ENCODE peak calls at places on chromosomes 5 and 9, in seven cellular contexts. One of them, this sample, is unnamed. For H3K36me3, the result is how much of the 10 kb centered on the place peaks cover.

GRCh38 chr5:68251386-68251785 is 35.8 kb downstream of the PIK3R1 start:
- DNase-seq in lung: no peak
- DNase-seq in mucosa of descending colon: no peak
- DNase-seq in neural progenitor cell: no peak
- DNase-seq in stomach: no peak
- DNase-seq in upper lobe of right lung: no peak
- DNase-seq in left ventricle myocardium inferior: peak
- DNase-seq in this sample: no peak

GRCh38 chr5:60585618-60586017 is 114.3 kb downstream of the DEPDC1B start:
- DNase-seq in lung: no peak
- DNase-seq in neural progenitor cell: no peak
- DNase-seq in mucosa of descending colon: no peak
- DNase-seq in stomach: no peak
- DNase-seq in upper lobe of right lung: no peak
- DNase-seq in left ventricle myocardium inferior: no peak
- DNase-seq in this sample: no peak

GRCh38 chr9:114167591-114168091 is 12.3 kb downstream of the COL27A1 start:
- DNase-seq in neural progenitor cell: no peak
- DNase-seq in left ventricle myocardium inferior: no peak
- DNase-seq in lung: no peak
- DNase-seq in upper lobe of right lung: peak
- DNase-seq in mucosa of descending colon: peak
- DNase-seq in stomach: no peak
- DNase-seq in this sample: no peak

GRCh38 chr5:161312882-161313281 is 233.6 kb downstream of the GABRB2 start:
- DNase-seq in mucosa of descending colon: no peak
- DNase-seq in left ventricle myocardium inferior: no peak
- DNase-seq in stomach: no peak
- DNase-seq in lung: no peak
- DNase-seq in neural progenitor cell: no peak
- DNase-seq in upper lobe of right lung: no peak
- DNase-seq in this sample: no peak

GRCh38 chr9:129317179-129318011 is 139.3 kb upstream of the IER5L start:
- DNase-seq in stomach: no peak
- DNase-seq in left ventricle myocardium inferior: no peak
- DNase-seq in neural progenitor cell: peak
- DNase-seq in mucosa of descending colon: peak
- DNase-seq in upper lobe of right lung: peak
- DNase-seq in lung: no peak
- DNase-seq in this sample: no peak

GRCh38 chr9:134802201-134802795 is 78.3 kb upstream of the FCN2 start:
- DNase-seq in left ventricle myocardium inferior: no peak
- DNase-seq in neural progenitor cell: no peak
- DNase-seq in upper lobe of right lung: no peak
- DNase-seq in stomach: no peak
- DNase-seq in mucosa of descending colon: no peak
- DNase-seq in lung: no peak
- DNase-seq in this sample: no peak

GRCh38 chr9:93575706-93576295 is 583 bp upstream of the PHF2 start:
- DNase-seq in mucosa of descending colon: peak
- DNase-seq in stomach: peak
- DNase-seq in neural progenitor cell: peak
- DNase-seq in upper lobe of right lung: peak
- DNase-seq in lung: peak
- DNase-seq in left ventricle myocardium inferior: peak
- DNase-seq in this sample: peak

GRCh38 chr5:170333161-170333909 is 35.8 kb upstream of the LCP2 start:
- DNase-seq in left ventricle myocardium inferior: no peak
- DNase-seq in mucosa of descending colon: no peak
- DNase-seq in stomach: peak
- DNase-seq in neural progenitor cell: peak
- DNase-seq in upper lobe of right lung: no peak
- DNase-seq in lung: no peak
- DNase-seq in this sample: peak

GRCh38 chr5:138981131-138981530 is 106.0 kb upstream of the LRRTM2 start:
- DNase-seq in lung: no peak
- DNase-seq in left ventricle myocardium inferior: no peak
- DNase-seq in stomach: no peak
- DNase-seq in mucosa of descending colon: no peak
- DNase-seq in neural progenitor cell: no peak
- DNase-seq in upper lobe of right lung: no peak
- DNase-seq in this sample: no peak

GRCh38 chr5:69265931-69266330 is 31.2 kb downstream of the CDK7 start:
- DNase-seq in lung: no peak
- DNase-seq in neural progenitor cell: peak
- DNase-seq in stomach: no peak
- DNase-seq in upper lobe of right lung: no peak
- DNase-seq in left ventricle myocardium inferior: no peak
- DNase-seq in mucosa of descending colon: no peak
- DNase-seq in this sample: peak

GRCh38 chr9:36148652-36149051 is 12.1 kb downstream of the GLIPR2 start:
- DNase-seq in neural progenitor cell: no peak
- DNase-seq in stomach: peak
- DNase-seq in upper lobe of right lung: peak
- DNase-seq in mucosa of descending colon: peak
- DNase-seq in lung: peak
- DNase-seq in left ventricle myocardium inferior: peak
- DNase-seq in this sample: peak

GRCh38 chr5:77645158-77645994 is 6.9 kb upstream of the OTP start:
- DNase-seq in lung: no peak
- DNase-seq in upper lobe of right lung: no peak
- DNase-seq in left ventricle myocardium inferior: no peak
- DNase-seq in neural progenitor cell: peak
- DNase-seq in mucosa of descending colon: peak
- DNase-seq in stomach: peak
- DNase-seq in this sample: peak

GRCh38 chr9:77453857-77454647 is 194.1 kb downstream of the GNA14 start:
- DNase-seq in lung: no peak
- DNase-seq in upper lobe of right lung: no peak
- DNase-seq in mucosa of descending colon: no peak
- DNase-seq in neural progenitor cell: no peak
- DNase-seq in stomach: no peak
- DNase-seq in left ventricle myocardium inferior: no peak
- DNase-seq in this sample: peak

GRCh38 chr9:77450093-77450475 is 198.0 kb downstream of the GNA14 start:
- DNase-seq in neural progenitor cell: no peak
- DNase-seq in left ventricle myocardium inferior: no peak
- DNase-seq in stomach: no peak
- DNase-seq in upper lobe of right lung: no peak
- DNase-seq in mucosa of descending colon: no peak
- DNase-seq in lung: no peak
- DNase-seq in this sample: no peak

GRCh38 chr9:77447646-77448045 is 200.5 kb downstream of the GNA14 start:
- DNase-seq in left ventricle myocardium inferior: no peak
- DNase-seq in mucosa of descending colon: no peak
- DNase-seq in neural progenitor cell: no peak
- DNase-seq in lung: no peak
- DNase-seq in stomach: no peak
- DNase-seq in upper lobe of right lung: no peak
- DNase-seq in this sample: no peak

GRCh38 chr9:77451507-77451906 is 196.6 kb downstream of the GNA14 start:
- DNase-seq in mucosa of descending colon: no peak
- DNase-seq in neural progenitor cell: no peak
- DNase-seq in stomach: no peak
- DNase-seq in left ventricle myocardium inferior: no peak
- DNase-seq in lung: no peak
- DNase-seq in upper lobe of right lung: no peak
- DNase-seq in this sample: no peak

GRCh38 chr9:77449177-77450092 is 198.7 kb downstream of the GNA14 start:
- DNase-seq in stomach: no peak
- DNase-seq in neural progenitor cell: no peak
- DNase-seq in mucosa of descending colon: no peak
- DNase-seq in left ventricle myocardium inferior: no peak
- DNase-seq in upper lobe of right lung: no peak
- DNase-seq in lung: peak
- DNase-seq in this sample: no peak
- TF ChIP-seq CTCF in stomach: no peak
- TF ChIP-seq CTCF in neural progenitor cell: no peak
- TF ChIP-seq CTCF in mucosa of descending colon: no peak
- TF ChIP-seq CTCF in left ventricle myocardium inferior: no peak
- TF ChIP-seq CTCF in upper lobe of right lung: no peak
- TF ChIP-seq CTCF in lung: no peak
- TF ChIP-seq CTCF in this sample: no peak

DNA sequence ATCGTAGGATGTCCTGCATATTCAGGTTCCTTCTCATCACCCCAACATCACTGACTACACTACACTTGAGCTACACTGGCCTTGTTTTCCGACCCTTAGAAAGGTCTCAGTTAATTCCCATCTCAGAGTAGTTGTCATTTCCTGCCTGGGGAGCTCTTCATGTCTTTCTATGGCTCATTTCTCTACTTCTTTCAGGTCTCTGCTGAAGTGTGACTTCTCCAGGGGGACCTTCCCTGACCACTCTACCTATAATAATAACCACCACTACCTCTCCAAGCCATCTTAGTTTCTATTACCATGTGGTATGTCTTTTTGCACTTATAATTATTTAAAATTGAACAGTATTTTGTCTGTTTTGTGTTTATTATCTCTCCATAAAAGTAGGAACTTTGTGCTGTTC is 113.2 kb downstream of the STARD4 start:
- DNase-seq in stomach: no peak
- DNase-seq in neural progenitor cell: no peak
- DNase-seq in lung: no peak
- DNase-seq in left ventricle myocardium inferior: no peak
- DNase-seq in upper lobe of right lung: no peak
- DNase-seq in mucosa of descending colon: no peak
- DNase-seq in this sample: no peak
- H3K4me3 ChIP-seq in stomach: no peak
- H3K4me3 ChIP-seq in neural progenitor cell: no peak
- H3K4me3 ChIP-seq in lung: no peak
- H3K4me3 ChIP-seq in left ventricle myocardium inferior: no peak
- H3K4me3 ChIP-seq in upper lobe of right lung: no peak
- H3K4me3 ChIP-seq in mucosa of descending colon: no peak
- H3K4me3 ChIP-seq in this sample: no peak

GRCh38 chr9:136410500-136411287 is at the start of the genes ENTR1 and PMPCA:
- DNase-seq in left ventricle myocardium inferior: peak
- DNase-seq in upper lobe of right lung: peak
- DNase-seq in mucosa of descending colon: peak
- DNase-seq in neural progenitor cell: peak
- DNase-seq in lung: peak
- DNase-seq in stomach: peak
- DNase-seq in this sample: peak

GRCh38 chr9:136407911-136408310 is 2.5 kb downstream of the ENTR1 start:
- DNase-seq in neural progenitor cell: no peak
- DNase-seq in upper lobe of right lung: no peak
- DNase-seq in lung: no peak
- DNase-seq in left ventricle myocardium inferior: no peak
- DNase-seq in stomach: no peak
- DNase-seq in mucosa of descending colon: no peak
- DNase-seq in this sample: no peak

GRCh38 chr9:136412912-136413420 is 2.5 kb downstream of the PMPCA start:
- DNase-seq in stomach: no peak
- DNase-seq in left ventricle myocardium inferior: no peak
- DNase-seq in neural progenitor cell: no peak
- DNase-seq in lung: no peak
- DNase-seq in mucosa of descending colon: no peak
- DNase-seq in upper lobe of right lung: no peak
- DNase-seq in this sample: no peak

GRCh38 chr9:136411358-136411757 is 900 bp downstream of the PMPCA start:
- DNase-seq in mucosa of descending colon: no peak
- DNase-seq in lung: no peak
- DNase-seq in stomach: no peak
- DNase-seq in left ventricle myocardium inferior: no peak
- DNase-seq in neural progenitor cell: no peak
- DNase-seq in upper lobe of right lung: no peak
- DNase-seq in this sample: no peak

DNA sequence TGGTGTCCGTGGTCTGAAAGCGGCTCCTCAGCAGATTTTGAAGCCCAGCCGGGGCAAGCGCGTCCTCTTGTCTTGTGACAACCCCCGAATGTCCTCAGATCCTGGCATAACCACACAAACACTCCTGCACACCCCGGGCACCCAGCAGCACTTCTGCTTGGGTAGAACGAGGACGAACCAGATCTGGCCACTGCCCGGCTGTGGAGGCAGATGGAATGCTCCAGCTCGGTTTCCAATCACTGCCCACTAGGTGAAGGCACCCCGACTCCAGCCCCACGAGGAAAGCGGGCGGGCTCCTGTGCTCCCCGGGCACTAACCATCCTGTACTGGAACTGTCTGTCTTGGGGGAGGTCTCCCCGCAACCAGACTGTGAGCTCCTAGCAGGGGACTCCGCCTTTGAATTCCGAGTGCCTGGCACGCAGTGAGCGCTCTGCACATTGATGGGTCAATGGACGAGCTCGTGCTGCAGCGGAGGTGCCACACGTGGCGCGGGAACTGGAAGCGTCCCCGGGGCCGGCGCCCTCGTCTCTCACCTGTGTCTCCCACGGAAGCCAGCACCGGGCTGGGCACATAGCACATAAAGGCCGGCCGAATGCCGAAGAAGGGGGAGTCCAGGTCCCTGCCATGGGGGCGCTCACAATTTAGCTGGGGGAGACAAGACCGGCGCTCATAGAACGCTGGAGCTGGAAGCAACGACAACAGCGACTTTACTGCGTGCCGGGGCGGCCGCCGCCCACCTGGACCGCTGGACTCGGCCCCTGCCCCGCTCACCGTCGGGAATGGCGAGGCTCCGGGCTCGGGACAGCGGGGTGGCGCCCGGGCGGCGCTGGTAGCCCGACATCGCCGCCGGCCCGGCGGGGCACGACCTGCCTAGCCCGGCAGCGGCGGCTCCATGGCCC is 608 bp downstream of the ENTR1 start:
- DNase-seq in mucosa of descending colon: peak
- DNase-seq in stomach: peak
- DNase-seq in upper lobe of right lung: peak
- DNase-seq in left ventricle myocardium inferior: no peak
- DNase-seq in neural progenitor cell: peak
- DNase-seq in lung: no peak
- DNase-seq in this sample: peak
- H3K36me3 ChIP-seq in mucosa of descending colon: under half
- H3K36me3 ChIP-seq in stomach: half or more
- H3K36me3 ChIP-seq in upper lobe of right lung: half or more
- H3K36me3 ChIP-seq in left ventricle myocardium inferior: half or more
- H3K36me3 ChIP-seq in neural progenitor cell: under half
- H3K36me3 ChIP-seq in lung: under half
- H3K36me3 ChIP-seq in this sample: under half

GRCh38 chr9:96073531-96074284 is 198.2 kb downstream of the ERCC6L2 start:
- DNase-seq in mucosa of descending colon: no peak
- DNase-seq in neural progenitor cell: no peak
- DNase-seq in upper lobe of right lung: no peak
- DNase-seq in stomach: peak
- DNase-seq in left ventricle myocardium inferior: no peak
- DNase-seq in lung: peak
- DNase-seq in this sample: no peak

GRCh38 chr9:96072930-96073329 is 197.4 kb downstream of the ERCC6L2 start:
- DNase-seq in stomach: no peak
- DNase-seq in left ventricle myocardium inferior: no peak
- DNase-seq in mucosa of descending colon: no peak
- DNase-seq in neural progenitor cell: no peak
- DNase-seq in lung: no peak
- DNase-seq in upper lobe of right lung: no peak
- DNase-seq in this sample: no peak

GRCh38 chr9:96068511-96068910 is 193.0 kb downstream of the ERCC6L2 start:
- DNase-seq in stomach: peak
- DNase-seq in upper lobe of right lung: no peak
- DNase-seq in mucosa of descending colon: no peak
- DNase-seq in lung: no peak
- DNase-seq in neural progenitor cell: no peak
- DNase-seq in left ventricle myocardium inferior: no peak
- DNase-seq in this sample: no peak

GRCh38 chr9:96069821-96070220 is 194.3 kb downstream of the ERCC6L2 start:
- DNase-seq in mucosa of descending colon: no peak
- DNase-seq in upper lobe of right lung: no peak
- DNase-seq in lung: no peak
- DNase-seq in stomach: no peak
- DNase-seq in neural progenitor cell: no peak
- DNase-seq in left ventricle myocardium inferior: no peak
- DNase-seq in this sample: no peak

GRCh38 chr9:96071245-96072124 is 196.0 kb downstream of the ERCC6L2 start:
- DNase-seq in lung: no peak
- DNase-seq in stomach: no peak
- DNase-seq in left ventricle myocardium inferior: no peak
- DNase-seq in mucosa of descending colon: no peak
- DNase-seq in neural progenitor cell: peak
- DNase-seq in upper lobe of right lung: no peak
- DNase-seq in this sample: no peak
- TF ChIP-seq CTCF in lung: no peak
- TF ChIP-seq CTCF in stomach: peak
- TF ChIP-seq CTCF in left ventricle myocardium inferior: peak
- TF ChIP-seq CTCF in mucosa of descending colon: no peak
- TF ChIP-seq CTCF in neural progenitor cell: peak
- TF ChIP-seq CTCF in upper lobe of right lung: peak
- TF ChIP-seq CTCF in this sample: peak